ENCODE peak calls at places on chromosomes 12 and 14, in five cellular contexts. O is right lobe of liver, J is stomach, T is testis, A is transverse colon. Z is an unnamed sample.

GRCh38 chr14:42884100-42884499 is 1277.4 kb downstream of the LRFN5 start:
- DNase-seq in O (no peak), J (no peak), T (no peak), A (no peak), Z (no peak)

GRCh38 chr12:95694148-95694547 is 96.4 kb downstream of the NTN4 start:
- DNase-seq in O (no peak), J (peak; percentile 41), T (peak; percentile 76), A (peak; percentile 63), Z (no peak)

GRCh38 chr12:21672151-21672550 is 14.5 kb upstream of the LDHB start:
- DNase-seq in O (no peak), J (no peak), T (no peak), A (no peak), Z (no peak)

GRCh38 chr12:88017964-88018363 is 11.2 kb downstream of the C12orf50 start:
- DNase-seq in O (no peak), J (no peak), T (no peak), A (no peak), Z (no peak)

GRCh38 chr14:72824051-72824450 is 69.8 kb downstream of the DPF3 start:
- DNase-seq in O (no peak), J (no peak), T (no peak), A (no peak), Z (no peak)

GRCh38 chr14:52351561-52352491 is 37.7 kb downstream of the PTGER2 start:
- DNase-seq in O (no peak), J (no peak), T (no peak), A (no peak), Z (no peak)

GRCh38 chr12:50788562-50788961 is 24.7 kb downstream of the ATF1 start:
- DNase-seq in O (no peak), J (no peak), T (no peak), A (no peak), Z (no peak)

GRCh38 chr14:105839425-105840265 is 313.3 kb downstream of the TMEM121 start:
- DNase-seq in O (no peak), J (no peak), T (no peak), A (no peak), Z (peak; percentile 39)

GRCh38 chr14:68950111-68950510 is 29.0 kb downstream of the ACTN1 start:
- DNase-seq in O (no peak), J (no peak), T (no peak), A (no peak), Z (no peak)

GRCh38 chr14:102316746-102317563 is 2.6 kb upstream of the ZNF839 start:
- DNase-seq in O (peak; percentile 93), J (peak; percentile 97), T (peak; percentile 96), A (peak; percentile 94), Z (peak; percentile 98)

GRCh38 chr12:65615091-65615490 is 209.2 kb upstream of the HMGA2 start:
- DNase-seq in O (no peak), J (no peak), T (no peak), A (no peak), Z (no peak)

GRCh38 chr12:1544991-1545700 is 49.2 kb downstream of the FBXL14 start:
- DNase-seq in O (no peak), J (no peak), T (no peak), A (no peak), Z (no peak)

GRCh38 chr14:26328766-26329165 is 269.1 kb downstream of the NOVA1 start:
- DNase-seq in O (no peak), J (no peak), T (no peak), A (no peak), Z (no peak)

GRCh38 chr12:87806310-87806709 is 222.9 kb downstream of the C12orf50 start:
- DNase-seq in O (no peak), J (no peak), T (no peak), A (no peak), Z (no peak)

GRCh38 chr14:103113303-103113702 is 10.0 kb upstream of the TNFAIP2 start:
- DNase-seq in O (no peak), J (no peak), T (no peak), A (no peak), Z (no peak)

GRCh38 chr14:71556730-71557129 is 375.5 kb upstream of the RGS6 start:
- DNase-seq in O (no peak), J (no peak), T (no peak), A (no peak), Z (no peak)

GRCh38 chr14:55979096-55979495 is 139.1 kb upstream of the PELI2 start:
- DNase-seq in O (no peak), J (no peak), T (peak; percentile 20), A (no peak), Z (no peak)

GRCh38 chr12:48336564-48336963 is 14.2 kb downstream of the ZNF641 start:
- DNase-seq in O (no peak), J (no peak), T (no peak), A (no peak), Z (no peak)

GRCh38 chr12:90842477-90842876 is 112.5 kb downstream of the CCER1 start:
- DNase-seq in O (no peak), J (no peak), T (no peak), A (no peak), Z (no peak)

GRCh38 chr14:90814806-90815566 is 1.2 kb downstream of the TTC7B start:
- DNase-seq in O (peak; percentile 89), J (no peak), T (no peak), A (no peak), Z (no peak)

GRCh38 chr14:91521058-91521721 is 11.1 kb upstream of the PPP4R3A start:
- DNase-seq in O (no peak), J (no peak), T (no peak), A (no peak), Z (no peak)

GRCh38 chr12:79546461-79547043 is 144.2 kb downstream of the PAWR start:
- DNase-seq in O (no peak), J (no peak), T (no peak), A (no peak), Z (no peak)

DNA sequence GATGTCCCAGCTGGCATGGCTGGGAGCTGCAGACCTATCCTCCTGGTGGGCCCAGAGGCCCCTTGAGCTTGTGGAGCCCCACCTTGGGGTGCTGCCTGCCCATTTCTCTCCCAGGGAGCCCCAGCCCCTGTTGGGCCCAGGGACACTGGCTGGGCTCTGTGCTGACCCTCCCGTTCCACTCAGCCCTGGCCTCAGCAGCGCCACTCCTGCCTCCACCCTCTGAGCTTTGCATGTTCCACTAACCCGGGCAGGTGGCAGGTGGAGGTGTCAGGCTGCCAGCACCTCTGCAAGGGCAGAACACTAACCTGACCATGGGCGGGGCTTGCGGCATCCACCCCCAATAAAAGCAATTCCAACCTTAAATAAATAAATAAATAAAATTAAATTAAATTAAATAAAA is 299.2 kb downstream of the LRIG3 start:
- DNase-seq in O (no peak), J (no peak), T (no peak), A (no peak), Z (peak; percentile 41)
- TF ChIP-seq POLR2A in O (no peak), J (no peak), T (no peak), A (no peak), Z (no peak)

DNA sequence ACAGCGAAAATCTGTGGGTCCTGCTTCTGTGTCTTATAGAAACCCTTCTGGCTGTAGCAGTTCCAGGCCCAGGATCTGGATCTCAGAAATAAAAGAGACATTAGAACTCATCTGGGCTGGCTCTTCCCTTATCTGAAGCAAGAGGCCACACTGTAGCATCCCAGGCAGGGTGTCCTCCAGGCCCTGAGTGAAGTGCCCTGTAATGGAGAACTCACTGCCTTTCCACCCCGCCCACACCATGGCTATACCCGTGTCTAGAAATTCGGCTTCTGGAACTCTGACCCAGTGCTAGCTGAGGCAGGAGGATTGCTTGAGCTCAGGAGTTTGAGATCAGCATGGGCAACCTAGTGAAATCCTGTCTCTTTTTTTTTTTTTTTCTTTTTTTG is 23.6 kb upstream of the PLEKHG3 start:
- DNase-seq in O (no peak), J (no peak), T (peak; percentile 54), A (no peak), Z (no peak)
- H3K4me3 ChIP-seq in O (no peak overlapping the region), J (no peak overlapping the region), T (no peak overlapping the region), A (no peak overlapping the region), Z (no peak overlapping the region)

GRCh38 chr12:57907281-57907680 is 34.1 kb upstream of the ATP23 start:
- DNase-seq in O (no peak), J (no peak), T (no peak), A (no peak), Z (no peak)

GRCh38 chr12:57906821-57907220 is 34.5 kb upstream of the ATP23 start:
- DNase-seq in O (no peak), J (no peak), T (no peak), A (no peak), Z (no peak)

GRCh38 chr12:57904426-57904825 is 36.9 kb upstream of the ATP23 start:
- DNase-seq in O (no peak), J (no peak), T (no peak), A (no peak), Z (no peak)

GRCh38 chr12:57905812-57906475 is 35.4 kb upstream of the ATP23 start:
- DNase-seq in O (no peak), J (no peak), T (no peak), A (no peak), Z (no peak)

GRCh38 chr12:57904848-57905811 is 36.2 kb upstream of the ATP23 start:
- DNase-seq in O (peak; percentile 85), J (peak; percentile 90), T (peak; percentile 91), A (peak; percentile 94), Z (peak; percentile 94)
- TF ChIP-seq POLR2A in O (no peak), J (no peak), T (no peak), A (no peak), Z (peak; percentile 34)

GRCh38 chr12:57897296-57897974 is 43.9 kb upstream of the ATP23 start:
- DNase-seq in O (no peak), J (no peak), T (no peak), A (no peak), Z (no peak)
- H3K4me3 ChIP-seq in O (peak overlapping the region; percentile 81), J (peak overlapping the region; percentile 67), T (peak overlapping the region; percentile 74), A (peak overlapping the region; percentile 65), Z (no peak overlapping the region)

Z was measured in Peyer's patch.